ENCODE peak calls at places on chromosomes 7 and 10, in seven cellular contexts. One of them, this sample, is unnamed.

GRCh38 chr10:125812128-125812527 is 10.9 kb downstream of the UROS start:
- DNase-seq in WTC11: no peak
- DNase-seq in ELR: no peak
- DNase-seq in HS-5: no peak
- DNase-seq in esophagus squamous epithelium: no peak
- DNase-seq in HuH-7.5: no peak
- DNase-seq in endothelial cell: no peak
- DNase-seq in this sample: no peak

GRCh38 chr10:29784175-29784773 is 149.5 kb upstream of the SVIL start:
- DNase-seq in ELR: peak
- DNase-seq in WTC11: peak
- DNase-seq in HS-5: peak
- DNase-seq in endothelial cell: peak
- DNase-seq in esophagus squamous epithelium: no peak
- DNase-seq in HuH-7.5: no peak
- DNase-seq in this sample: peak

GRCh38 chr7:107660381-107661080 is at the start of gene SLC26A4:
- DNase-seq in WTC11: peak
- DNase-seq in esophagus squamous epithelium: no peak
- DNase-seq in HuH-7.5: peak
- DNase-seq in endothelial cell: peak
- DNase-seq in HS-5: no peak
- DNase-seq in ELR: peak
- DNase-seq in this sample: no peak

GRCh38 chr7:50197547-50197946 is 104.5 kb upstream of the ZPBP start:
- DNase-seq in HS-5: no peak
- DNase-seq in esophagus squamous epithelium: no peak
- DNase-seq in ELR: no peak
- DNase-seq in HuH-7.5: no peak
- DNase-seq in WTC11: peak
- DNase-seq in endothelial cell: no peak
- DNase-seq in this sample: peak

GRCh38 chr7:46859963-46860475 is 721.9 kb downstream of the TNS3 start:
- DNase-seq in endothelial cell: no peak
- DNase-seq in HS-5: peak
- DNase-seq in HuH-7.5: no peak
- DNase-seq in esophagus squamous epithelium: no peak
- DNase-seq in ELR: peak
- DNase-seq in WTC11: no peak
- DNase-seq in this sample: no peak

GRCh38 chr7:22853674-22854157 is 31.1 kb upstream of the TOMM7 start:
- DNase-seq in esophagus squamous epithelium: no peak
- DNase-seq in HuH-7.5: no peak
- DNase-seq in ELR: peak
- DNase-seq in endothelial cell: no peak
- DNase-seq in HS-5: no peak
- DNase-seq in WTC11: peak
- DNase-seq in this sample: no peak

GRCh38 chr7:129862672-129863071 is 90.1 kb downstream of the UBE2H start:
- DNase-seq in endothelial cell: no peak
- DNase-seq in HuH-7.5: no peak
- DNase-seq in esophagus squamous epithelium: no peak
- DNase-seq in HS-5: no peak
- DNase-seq in WTC11: no peak
- DNase-seq in ELR: no peak
- DNase-seq in this sample: peak

GRCh38 chr7:2431260-2431867 is 28.0 kb downstream of the CHST12 start:
- DNase-seq in WTC11: peak
- DNase-seq in esophagus squamous epithelium: no peak
- DNase-seq in endothelial cell: peak
- DNase-seq in ELR: peak
- DNase-seq in HS-5: no peak
- DNase-seq in HuH-7.5: peak
- DNase-seq in this sample: no peak

GRCh38 chr7:132655071-132655761 is 78.9 kb upstream of the PLXNA4 start:
- DNase-seq in esophagus squamous epithelium: no peak
- DNase-seq in ELR: peak
- DNase-seq in HuH-7.5: no peak
- DNase-seq in HS-5: no peak
- DNase-seq in WTC11: peak
- DNase-seq in endothelial cell: peak
- DNase-seq in this sample: no peak

GRCh38 chr10:122142652-122143237 is 128.4 kb upstream of the BTBD16 start:
- DNase-seq in HuH-7.5: peak
- DNase-seq in esophagus squamous epithelium: no peak
- DNase-seq in WTC11: peak
- DNase-seq in ELR: peak
- DNase-seq in endothelial cell: peak
- DNase-seq in HS-5: no peak
- DNase-seq in this sample: no peak

GRCh38 chr7:89623018-89623672 is 531.1 kb upstream of the STEAP1 start:
- DNase-seq in esophagus squamous epithelium: no peak
- DNase-seq in HuH-7.5: peak
- DNase-seq in HS-5: peak
- DNase-seq in endothelial cell: peak
- DNase-seq in ELR: peak
- DNase-seq in WTC11: no peak
- DNase-seq in this sample: peak

GRCh38 chr10:79159785-79160184 is 91.0 kb downstream of the ZMIZ1 start:
- DNase-seq in HS-5: no peak
- DNase-seq in ELR: no peak
- DNase-seq in endothelial cell: no peak
- DNase-seq in HuH-7.5: no peak
- DNase-seq in WTC11: no peak
- DNase-seq in esophagus squamous epithelium: no peak
- DNase-seq in this sample: no peak

GRCh38 chr10:27819781-27820531 is 74.3 kb upstream of the MKX start:
- DNase-seq in esophagus squamous epithelium: no peak
- DNase-seq in HuH-7.5: no peak
- DNase-seq in WTC11: no peak
- DNase-seq in ELR: peak
- DNase-seq in HS-5: peak
- DNase-seq in endothelial cell: no peak
- DNase-seq in this sample: peak

GRCh38 chr7:46352335-46352954 is 431.4 kb upstream of the IGFBP3 start:
- DNase-seq in WTC11: peak
- DNase-seq in endothelial cell: peak
- DNase-seq in esophagus squamous epithelium: no peak
- DNase-seq in ELR: peak
- DNase-seq in HuH-7.5: peak
- DNase-seq in HS-5: peak
- DNase-seq in this sample: peak

GRCh38 chr10:93573051-93573909 is 6.8 kb downstream of the FFAR4 start:
- DNase-seq in WTC11: no peak
- DNase-seq in HuH-7.5: no peak
- DNase-seq in endothelial cell: no peak
- DNase-seq in HS-5: no peak
- DNase-seq in ELR: no peak
- DNase-seq in esophagus squamous epithelium: no peak
- DNase-seq in this sample: no peak

GRCh38 chr10:5071411-5072198 is 22.6 kb upstream of the AKR1C3 start:
- DNase-seq in esophagus squamous epithelium: no peak
- DNase-seq in HS-5: no peak
- DNase-seq in WTC11: no peak
- DNase-seq in ELR: peak
- DNase-seq in endothelial cell: no peak
- DNase-seq in HuH-7.5: peak
- DNase-seq in this sample: peak

GRCh38 chr7:25894902-25895791 is 256.9 kb upstream of the NFE2L3 start:
- DNase-seq in esophagus squamous epithelium: no peak
- DNase-seq in WTC11: peak
- DNase-seq in HuH-7.5: peak
- DNase-seq in endothelial cell: peak
- DNase-seq in ELR: peak
- DNase-seq in HS-5: no peak
- DNase-seq in this sample: peak

GRCh38 chr7:7156663-7157062 is 25.7 kb upstream of the C1GALT1 start:
- DNase-seq in WTC11: no peak
- DNase-seq in esophagus squamous epithelium: no peak
- DNase-seq in endothelial cell: no peak
- DNase-seq in HuH-7.5: no peak
- DNase-seq in HS-5: no peak
- DNase-seq in ELR: no peak
- DNase-seq in this sample: no peak

GRCh38 chr7:140316165-140316661 is 82.1 kb downstream of the SLC37A3 start:
- DNase-seq in endothelial cell: no peak
- DNase-seq in HuH-7.5: no peak
- DNase-seq in esophagus squamous epithelium: no peak
- DNase-seq in HS-5: peak
- DNase-seq in WTC11: no peak
- DNase-seq in ELR: peak
- DNase-seq in this sample: peak

GRCh38 chr10:90111671-90112070 is 410.3 kb downstream of the KIF20B start:
- DNase-seq in endothelial cell: no peak
- DNase-seq in ELR: no peak
- DNase-seq in HS-5: peak
- DNase-seq in esophagus squamous epithelium: no peak
- DNase-seq in WTC11: no peak
- DNase-seq in HuH-7.5: no peak
- DNase-seq in this sample: no peak

GRCh38 chr7:69994907-69995542 is 396.8 kb downstream of the AUTS2 start:
- DNase-seq in endothelial cell: no peak
- DNase-seq in HS-5: no peak
- DNase-seq in ELR: no peak
- DNase-seq in HuH-7.5: no peak
- DNase-seq in WTC11: no peak
- DNase-seq in esophagus squamous epithelium: no peak
- DNase-seq in this sample: no peak

GRCh38 chr7:127158659-127159058 is 94.1 kb downstream of the GRM8 start:
- DNase-seq in HS-5: no peak
- DNase-seq in WTC11: no peak
- DNase-seq in HuH-7.5: no peak
- DNase-seq in ELR: peak
- DNase-seq in endothelial cell: no peak
- DNase-seq in esophagus squamous epithelium: no peak
- DNase-seq in this sample: peak

GRCh38 chr7:90244909-90245841 is at the start of gene CFAP69:
- DNase-seq in HS-5: no peak
- DNase-seq in esophagus squamous epithelium: peak
- DNase-seq in ELR: peak
- DNase-seq in endothelial cell: peak
- DNase-seq in HuH-7.5: peak
- DNase-seq in WTC11: peak
- DNase-seq in this sample: peak

GRCh38 chr7:142866361-142867096 is 11.7 kb downstream of the EPHB6 start:
- DNase-seq in esophagus squamous epithelium: no peak
- DNase-seq in HS-5: no peak
- DNase-seq in ELR: peak
- DNase-seq in endothelial cell: peak
- DNase-seq in WTC11: peak
- DNase-seq in HuH-7.5: peak
- DNase-seq in this sample: peak

GRCh38 chr7:37930226-37930948 is 9.9 kb downstream of the EPDR1 start:
- DNase-seq in HS-5: peak
- DNase-seq in WTC11: no peak
- DNase-seq in esophagus squamous epithelium: no peak
- DNase-seq in HuH-7.5: no peak
- DNase-seq in ELR: no peak
- DNase-seq in endothelial cell: no peak
- DNase-seq in this sample: peak

GRCh38 chr10:33899578-33900531 is 565.4 kb upstream of the NRP1 start:
- DNase-seq in endothelial cell: no peak
- DNase-seq in HS-5: no peak
- DNase-seq in HuH-7.5: no peak
- DNase-seq in esophagus squamous epithelium: no peak
- DNase-seq in ELR: no peak
- DNase-seq in WTC11: no peak
- DNase-seq in this sample: peak

GRCh38 chr7:26532490-26532889 is 240.8 kb downstream of the SNX10 start:
- DNase-seq in esophagus squamous epithelium: no peak
- DNase-seq in ELR: no peak
- DNase-seq in WTC11: no peak
- DNase-seq in endothelial cell: no peak
- DNase-seq in HuH-7.5: no peak
- DNase-seq in HS-5: no peak
- DNase-seq in this sample: no peak

GRCh38 chr10:122485670-122486069 is 24.3 kb downstream of the HTRA1 start:
- DNase-seq in esophagus squamous epithelium: no peak
- DNase-seq in HuH-7.5: no peak
- DNase-seq in endothelial cell: no peak
- DNase-seq in ELR: no peak
- DNase-seq in WTC11: no peak
- DNase-seq in HS-5: no peak
- DNase-seq in this sample: no peak

GRCh38 chr7:30411897-30412296 is 66.7 kb downstream of the NOD1 start:
- DNase-seq in endothelial cell: no peak
- DNase-seq in HS-5: no peak
- DNase-seq in esophagus squamous epithelium: no peak
- DNase-seq in WTC11: no peak
- DNase-seq in ELR: no peak
- DNase-seq in HuH-7.5: no peak
- DNase-seq in this sample: no peak

GRCh38 chr7:139808846-139809442 is 20.1 kb upstream of the TBXAS1 start:
- DNase-seq in HuH-7.5: no peak
- DNase-seq in HS-5: no peak
- DNase-seq in WTC11: no peak
- DNase-seq in endothelial cell: no peak
- DNase-seq in ELR: no peak
- DNase-seq in esophagus squamous epithelium: no peak
- DNase-seq in this sample: no peak

GRCh38 chr7:29839302-29839701 is 33.0 kb downstream of the WIPF3 start:
- DNase-seq in ELR: peak
- DNase-seq in HS-5: peak
- DNase-seq in WTC11: no peak
- DNase-seq in HuH-7.5: no peak
- DNase-seq in endothelial cell: no peak
- DNase-seq in esophagus squamous epithelium: no peak
- DNase-seq in this sample: no peak

GRCh38 chr10:124746992-124747391 is 2.8 kb upstream of the FAM53B start:
- DNase-seq in endothelial cell: no peak
- DNase-seq in ELR: no peak
- DNase-seq in esophagus squamous epithelium: no peak
- DNase-seq in WTC11: no peak
- DNase-seq in HS-5: no peak
- DNase-seq in HuH-7.5: no peak
- DNase-seq in this sample: no peak

GRCh38 chr7:33062023-33062781 is at the start of gene NT5C3A:
- DNase-seq in endothelial cell: peak
- DNase-seq in WTC11: peak
- DNase-seq in HuH-7.5: peak
- DNase-seq in ELR: peak
- DNase-seq in HS-5: no peak
- DNase-seq in esophagus squamous epithelium: no peak
- DNase-seq in this sample: peak

GRCh38 chr7:142897691-142898090 is 12.1 kb upstream of the TRPV6 start:
- DNase-seq in HuH-7.5: no peak
- DNase-seq in WTC11: no peak
- DNase-seq in HS-5: no peak
- DNase-seq in esophagus squamous epithelium: no peak
- DNase-seq in endothelial cell: no peak
- DNase-seq in ELR: no peak
- DNase-seq in this sample: no peak

GRCh38 chr10:113067516-113067915 is 117.5 kb downstream of the TCF7L2 start:
- DNase-seq in WTC11: no peak
- DNase-seq in ELR: no peak
- DNase-seq in endothelial cell: no peak
- DNase-seq in esophagus squamous epithelium: no peak
- DNase-seq in HuH-7.5: no peak
- DNase-seq in HS-5: no peak
- DNase-seq in this sample: no peak

This sample was measured in renal cortical epithelial cell.